ENCODE peak calls at places on chromosomes 3 and 15, in five cellular contexts. M is fibroblast of pulmonary artery, T is hepatocyte, H is heart left ventricle, Z is Peyer's patch. K is an unnamed sample.

GRCh38 chr3:58723197-58723596 is 56.6 kb upstream of the FAM3D start:
- DNase-seq in Z (no peak), H (no peak), M (peak; percentile 6), T (peak; percentile 16), K (no peak)

GRCh38 chr3:196688349-196688748 is 23.7 kb downstream of the CEP19 start:
- DNase-seq in H (peak; percentile 37), M (peak; percentile 99), T (peak; percentile 29), Z (no peak), K (peak; percentile 97)

GRCh38 chr3:116337229-116337628 is 108.1 kb downstream of the LSAMP start:
- DNase-seq in Z (no peak), M (no peak), T (no peak), H (no peak), K (no peak)

GRCh38 chr3:174767853-174768382 is 91.2 kb upstream of the NAALADL2 start:
- DNase-seq in Z (no peak), M (peak; percentile 64), H (no peak), T (no peak), K (peak; percentile 87)

GRCh38 chr15:23869391-23869790 is 182.3 kb upstream of the NDN start:
- DNase-seq in M (no peak), Z (no peak), T (peak; percentile 79), H (peak; percentile 27), K (no peak)

GRCh38 chr3:23567917-23568316 is 237.8 kb upstream of the UBE2E1 start:
- DNase-seq in H (peak; percentile 25), M (peak; percentile 88), T (no peak), Z (no peak), K (peak; percentile 92)

GRCh38 chr3:146136647-146137046 is 24.3 kb downstream of the PLOD2 start:
- DNase-seq in M (no peak), Z (no peak), H (no peak), T (no peak), K (no peak)

GRCh38 chr3:63968612-63969350 is 54.5 kb downstream of the PSMD6 start:
- DNase-seq in Z (no peak), H (no peak), T (no peak), M (no peak), K (peak; percentile 28)

GRCh38 chr3:170741756-170742530 is 128.1 kb downstream of the RPL22L1 start:
- DNase-seq in T (no peak), H (no peak), M (no peak), Z (no peak), K (no peak)

GRCh38 chr3:17431004-17431403 is 311.4 kb downstream of the TBC1D5 start:
- DNase-seq in Z (no peak), T (peak; percentile 30), M (peak; percentile 72), H (no peak), K (peak; percentile 63)

GRCh38 chr3:112089956-112090898 is 4.0 kb downstream of the C3orf52 start:
- DNase-seq in H (no peak), M (no peak), T (peak; percentile 23), Z (no peak), K (no peak)

GRCh38 chr3:73765878-73766564 is 141.3 kb upstream of the PDZRN3 start:
- DNase-seq in M (no peak), H (no peak), Z (no peak), T (no peak), K (peak; percentile 92)

GRCh38 chr3:52787246-52787645 is 7.3 kb upstream of the ITIH3 start:
- DNase-seq in M (no peak), H (no peak), Z (no peak), T (no peak), K (no peak)

GRCh38 chr3:14147617-14148016 is 22.8 kb downstream of the TMEM43 start:
- DNase-seq in H (no peak), M (no peak), Z (no peak), T (no peak), K (no peak)

GRCh38 chr15:68500363-68501317 is 68.7 kb upstream of the ITGA11 start:
- DNase-seq in Z (no peak), H (no peak), T (no peak), M (no peak), K (peak; percentile 53)

GRCh38 chr3:44516230-44516629 is 38.8 kb upstream of the ZNF445 start:
- DNase-seq in Z (no peak), M (no peak), H (no peak), T (no peak), K (no peak)

GRCh38 chr15:82875411-82876003 is 66.1 kb downstream of the WHAMM start:
- DNase-seq in M (peak; percentile 16), H (no peak), T (no peak), Z (no peak), K (peak; percentile 67)

GRCh38 chr3:17074559-17074958 is 189.8 kb downstream of the PLCL2 start:
- DNase-seq in Z (no peak), H (no peak), T (no peak), M (no peak), K (no peak)

GRCh38 chr3:197425485-197426131 is 127.2 kb upstream of the DLG1 start:
- DNase-seq in M (no peak), T (no peak), H (no peak), Z (no peak), K (no peak)

GRCh38 chr3:99686955-99687612 is 48.7 kb downstream of the COL8A1 start:
- DNase-seq in M (peak; percentile 87), T (peak; percentile 73), H (peak; percentile 51), Z (no peak), K (peak; percentile 82)

GRCh38 chr3:187986514-187986934 is 167.4 kb upstream of the LPP start:
- DNase-seq in T (no peak), Z (no peak), H (no peak), M (peak; percentile 84), K (peak; percentile 84)

GRCh38 chr15:90188914-90189748 is 12.0 kb upstream of the SEMA4B start:
- DNase-seq in H (no peak), T (peak; percentile 13), Z (no peak), M (no peak), K (no peak)

GRCh38 chr15:85026304-85027032 is 44.8 kb downstream of the PDE8A start:
- DNase-seq in M (no peak), Z (no peak), T (no peak), H (peak; percentile 59), K (no peak)

GRCh38 chr3:17442332-17443049 is 299.9 kb downstream of the TBC1D5 start:
- DNase-seq in Z (no peak), T (peak; percentile 16), M (no peak), H (no peak), K (peak; percentile 11)

GRCh38 chr3:62678841-62679240 is 196.4 kb downstream of the CADPS start:
- DNase-seq in M (no peak), H (no peak), Z (no peak), T (no peak), K (no peak)

GRCh38 chr15:60821462-60822061 is 342.6 kb upstream of the ICE2 start:
- DNase-seq in Z (no peak), H (no peak), M (no peak), T (no peak), K (no peak)

DNA sequence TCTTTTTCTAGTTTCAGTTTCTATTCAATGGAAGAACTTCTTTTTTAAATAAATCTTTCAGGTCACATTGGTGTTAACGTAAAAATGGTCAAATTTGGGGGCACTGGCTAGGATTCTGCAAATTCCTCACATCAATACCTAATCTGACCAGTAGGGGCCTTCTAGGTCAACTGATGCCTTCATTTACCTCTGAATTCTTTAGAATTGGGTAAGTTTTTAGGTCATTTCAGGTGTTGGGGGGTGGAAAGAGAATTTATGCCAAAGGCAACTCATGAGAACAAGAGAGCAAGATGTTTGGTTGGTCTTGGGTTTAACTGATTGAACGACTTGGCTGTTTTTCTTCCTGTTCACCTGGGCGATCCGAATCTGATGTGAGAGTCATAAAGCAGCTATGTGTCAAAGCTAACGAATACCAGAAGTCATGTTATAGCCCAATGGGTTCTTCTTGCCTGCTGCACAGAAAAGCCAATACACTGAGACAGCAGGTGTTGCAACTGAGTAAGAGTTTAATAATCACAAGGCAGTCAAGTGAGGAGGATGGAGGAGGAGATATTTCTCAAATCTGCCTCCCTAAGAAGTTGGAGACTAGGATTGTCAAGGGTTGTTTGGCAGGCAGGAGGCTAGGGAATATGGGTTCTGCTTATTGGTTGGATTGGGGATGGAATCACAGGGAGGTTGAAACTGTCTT is 15.3 kb downstream of the LRRC49 start:
- DNase-seq in H (no peak), M (no peak), Z (no peak), T (no peak), K (no peak)
- TF ChIP-seq CTCF in H (no peak), M (peak; percentile 21), Z (no peak), T (no peak), K (peak; percentile 43)

DNA sequence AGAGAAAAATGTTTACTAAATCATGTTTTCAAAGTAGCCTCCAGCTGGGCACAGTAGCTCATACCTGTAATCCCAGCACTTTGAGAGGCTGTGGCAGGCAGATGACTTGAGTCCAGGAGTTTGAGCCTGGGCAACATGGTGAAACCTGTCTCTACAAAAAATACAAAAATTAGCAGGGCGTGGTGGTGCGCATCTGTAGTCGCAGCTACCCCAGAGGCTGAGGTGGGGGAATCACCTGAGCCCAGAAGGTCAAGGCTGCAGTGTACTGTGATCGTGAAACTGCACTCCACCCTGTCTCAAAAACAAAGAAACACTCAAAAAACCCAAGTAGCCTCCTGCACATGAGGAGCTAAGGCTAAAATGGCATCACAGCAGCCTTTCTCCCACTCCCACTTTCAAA is 1.6 kb upstream of the PPIB start:
- DNase-seq in H (no peak), M (no peak), Z (no peak), T (no peak), K (no peak)
- H3K4me3 ChIP-seq in H (no peak overlapping the region), M (no peak overlapping the region), Z (no peak overlapping the region), T (no peak overlapping the region), K (no peak overlapping the region)

GRCh38 chr15:75921732-75922703 is 18.3 kb downstream of the FBXO22 start:
- DNase-seq in M (peak; percentile 87), T (peak; percentile 74), Z (no peak), H (peak; percentile 10), K (peak; percentile 89)
- TF ChIP-seq CTCF in M (peak; percentile 50), T (peak; percentile 64), Z (peak; percentile 57), H (peak; percentile 27), K (peak; percentile 44)

DNA sequence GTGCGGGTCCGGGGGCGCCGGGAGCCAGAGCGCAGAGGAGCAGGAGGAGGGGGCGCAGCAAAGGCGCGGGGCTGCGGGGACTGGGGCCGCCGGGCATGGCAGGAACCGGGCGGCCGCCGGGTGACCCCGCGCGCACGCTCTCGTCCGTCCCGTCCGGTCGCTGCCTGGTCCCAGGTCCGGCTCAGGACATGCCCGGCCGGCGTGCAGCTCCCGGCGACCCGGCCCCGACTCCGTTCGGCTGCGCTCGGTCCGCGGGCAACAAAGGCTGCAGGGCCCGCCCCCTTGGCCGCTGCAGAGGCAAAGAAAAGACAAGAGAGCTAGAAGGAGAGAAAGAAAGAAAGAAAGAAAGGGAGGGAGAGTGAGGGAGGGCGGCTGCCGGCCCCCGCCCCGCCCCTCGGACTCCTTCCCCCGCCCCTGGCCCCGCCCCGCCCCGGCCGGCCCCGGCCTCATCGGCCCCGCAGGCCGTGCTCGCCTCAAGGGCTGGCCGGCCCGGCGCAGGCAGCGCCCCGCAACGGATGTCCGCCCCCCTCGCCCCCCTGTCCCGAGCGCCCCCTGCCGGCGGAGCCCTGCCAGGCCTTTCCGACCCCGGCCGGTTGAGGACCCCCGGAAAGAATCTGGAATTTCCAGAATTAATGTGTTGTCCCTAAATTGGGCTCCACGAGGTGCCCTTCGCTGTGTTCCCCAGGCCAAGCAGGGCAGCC is at the start of gene ADAMTS7:
- DNase-seq in T (peak; percentile 88), M (peak; percentile 75), Z (peak; percentile 67), H (peak; percentile 83), K (peak; percentile 62)
- H3K4me3 ChIP-seq in T (peak within 1 kb of the TSS; percentile 96), M (peak within 1 kb of the TSS; percentile 65), Z (peak within 1 kb of the TSS; percentile 49), H (peak within 1 kb of the TSS; percentile 71), K (peak within 1 kb of the TSS; percentile 70)

GRCh38 chr3:109152326-109152725 is 15.8 kb downstream of the C3orf85 start:
- DNase-seq in T (no peak), H (no peak), Z (no peak), M (no peak), K (no peak)

GRCh38 chr3:109161487-109162108 is 25.1 kb downstream of the C3orf85 start:
- DNase-seq in T (peak; percentile 34), M (no peak), H (no peak), Z (no peak), K (no peak)

GRCh38 chr3:109154989-109155388 is 18.5 kb downstream of the C3orf85 start:
- DNase-seq in M (peak; percentile 4), T (no peak), H (no peak), Z (no peak), K (no peak)

GRCh38 chr3:109155828-109156227 is 19.3 kb downstream of the C3orf85 start:
- DNase-seq in M (no peak), T (no peak), H (no peak), Z (no peak), K (no peak)
- TF ChIP-seq CTCF in M (no peak), T (no peak), H (no peak), Z (no peak), K (no peak)